ENCODE peak calls at places on chromosomes 2 and 18, in six cellular contexts. O is GM13977; P is stimulated activated CD4-positive, alpha-beta T cell treated with anti-CD3 and anti-CD28 coated beads, Interleukin-12 subunit alpha, Interleukin-12 subunit beta, amount 100 ng/mL, for 48 hours; G is brain microvascular endothelial cell; S is NCI-H526 treated with DMSO at 0.1 percent for 48 hours; E is neuronal stem cell. K is an unnamed sample.

GRCh38 chr2:54050445-54050844 is 65.0 kb upstream of the ACYP2 start:
- DNase-seq in O (no peak), P (no peak), E (no peak), G (no peak), S (no peak), K (no peak)

GRCh38 chr2:241833101-241833937 is 24.3 kb downstream of the NEU4 start:
- DNase-seq in O (no peak), S (peak; percentile 40), G (no peak), E (no peak), P (no peak), K (no peak)

GRCh38 chr18:24300703-24301102 is 96.9 kb downstream of the OSBPL1A start:
- DNase-seq in E (no peak), G (no peak), P (no peak), O (no peak), S (no peak), K (no peak)

GRCh38 chr2:28318023-28318422 is 74.6 kb upstream of the FOSL2 start:
- DNase-seq in S (no peak), G (no peak), O (no peak), P (no peak), E (no peak), K (no peak)

GRCh38 chr2:178830451-178830850 is 23.2 kb upstream of the TTN start:
- DNase-seq in P (no peak), S (no peak), E (no peak), O (no peak), G (no peak), K (no peak)

GRCh38 chr18:53305471-53305870 is 919.0 kb downstream of the MBD2 start:
- DNase-seq in S (no peak), E (no peak), P (no peak), O (no peak), G (no peak), K (no peak)

GRCh38 chr2:236831698-236832097 is 254.0 kb upstream of the COPS8 start:
- DNase-seq in S (no peak), E (no peak), G (no peak), O (no peak), P (no peak), K (no peak)

GRCh38 chr2:216922170-216922780 is 62.4 kb upstream of the TNP1 start:
- DNase-seq in G (no peak), S (peak; percentile 29), O (no peak), P (no peak), E (no peak), K (no peak)

GRCh38 chr18:9775172-9775571 is 67.1 kb downstream of the RAB31 start:
- DNase-seq in G (no peak), E (no peak), P (no peak), O (no peak), S (no peak), K (no peak)

GRCh38 chr2:3160751-3161330 is 216.8 kb downstream of the EIPR1 start:
- DNase-seq in O (no peak), E (no peak), S (no peak), G (peak; percentile 47), P (no peak), K (no peak)

GRCh38 chr2:23631391-23631790 is 246.4 kb downstream of the KLHL29 start:
- DNase-seq in O (no peak), P (no peak), G (no peak), E (no peak), S (no peak), K (no peak)

GRCh38 chr2:16747257-16747656 is 81.6 kb upstream of the CYRIA start:
- DNase-seq in O (no peak), E (no peak), P (no peak), G (no peak), S (no peak), K (no peak)

GRCh38 chr2:191636235-191636543 is 41.7 kb upstream of the NABP1 start:
- DNase-seq in O (no peak), S (no peak), G (peak; percentile 81), E (no peak), P (no peak), K (no peak)

GRCh38 chr18:59264136-59264571 is 9.1 kb downstream of the RAX start:
- DNase-seq in P (no peak), S (no peak), E (no peak), O (no peak), G (no peak), K (no peak)

GRCh38 chr2:207256026-207256425 is 90.3 kb upstream of the KLF7 start:
- DNase-seq in S (no peak), P (no peak), E (no peak), G (no peak), O (no peak), K (no peak)

GRCh38 chr2:96822786-96823185 is 6.7 kb downstream of the CNNM3 start:
- DNase-seq in E (no peak), S (no peak), O (no peak), G (no peak), P (no peak), K (no peak)

GRCh38 chr2:156918410-156918809 is 339.1 kb upstream of the GALNT5 start:
- DNase-seq in P (no peak), O (no peak), E (peak; percentile 5), S (no peak), G (no peak), K (no peak)

GRCh38 chr2:97774425-97774824 is 61.0 kb downstream of the ZAP70 start:
- DNase-seq in P (no peak), G (peak; percentile 12), S (no peak), O (peak; percentile 34), E (no peak), K (no peak)

GRCh38 chr2:21372654-21373053 is 248.9 kb downstream of the TDRD15 start:
- DNase-seq in G (no peak), P (no peak), S (peak; percentile 7), O (no peak), E (no peak), K (no peak)

GRCh38 chr2:148032215-148032614 is 11.3 kb downstream of the MBD5 start:
- DNase-seq in S (no peak), P (no peak), O (no peak), E (no peak), G (no peak), K (no peak)

GRCh38 chr2:203662963-203663362 is 43.5 kb upstream of the CD28 start:
- DNase-seq in S (no peak), E (no peak), G (no peak), O (no peak), P (no peak), K (no peak)

GRCh38 chr18:69490813-69491212 is 90.1 kb downstream of the DOK6 start:
- DNase-seq in P (no peak), G (peak; percentile 76), O (no peak), E (no peak), S (no peak), K (no peak)

GRCh38 chr2:204645018-204645775 is 99.9 kb downstream of the PARD3B start:
- DNase-seq in O (no peak), E (no peak), G (peak; percentile 46), S (peak; percentile 56), P (no peak), K (no peak)

GRCh38 chr18:59423251-59423650 is 64.2 kb upstream of the LMAN1 start:
- DNase-seq in P (no peak), S (no peak), G (no peak), O (no peak), E (no peak), K (no peak)

GRCh38 chr2:9478526-9478925 is 4.2 kb downstream of the IAH1 start:
- DNase-seq in E (no peak), G (no peak), O (no peak), S (no peak), P (no peak), K (no peak)

GRCh38 chr2:65397122-65397521 is 35.3 kb downstream of the SPRED2 start:
- DNase-seq in S (no peak), O (no peak), P (peak; percentile 19), G (no peak), E (no peak), K (no peak)

GRCh38 chr2:238700122-238700457 is 147.8 kb upstream of the TWIST2 start:
- DNase-seq in O (no peak), G (no peak), E (no peak), S (no peak), P (no peak), K (no peak)

GRCh38 chr2:198325359-198325758 is 521.0 kb downstream of the PLCL1 start:
- DNase-seq in G (no peak), O (no peak), S (no peak), P (no peak), E (no peak), K (no peak)

GRCh38 chr2:60710707-60711106 is 45.4 kb upstream of the PAPOLG start:
- DNase-seq in P (no peak), G (peak; percentile 4), O (no peak), E (no peak), S (no peak), K (no peak)

GRCh38 chr18:32919799-32920198 is 147.0 kb upstream of the KLHL14 start:
- DNase-seq in S (peak; percentile 49), E (peak; percentile 29), G (no peak), P (no peak), O (peak; percentile 56), K (peak; percentile 63)

GRCh38 chr2:165406053-165406628 is 63.4 kb upstream of the CSRNP3 start:
- DNase-seq in E (peak; percentile 8), O (no peak), S (no peak), G (peak; percentile 34), P (no peak), K (no peak)

GRCh38 chr2:105744091-105744908 is 412 bp upstream of the NCK2 start:
- DNase-seq in P (no peak), G (no peak), E (peak; percentile 63), S (no peak), O (peak; percentile 92), K (peak; percentile 48)

GRCh38 chr2:98148968-98149697 is 62.2 kb downstream of the VWA3B start:
- DNase-seq in P (no peak), O (no peak), S (no peak), G (peak; percentile 87), E (no peak), K (no peak)

K was measured in stimulated activated naive B cell treated with anti-CD40 and anti-IgM and Interleukin-4, amounts not matched to agents 10 μg/mL and 1 μg/mL and 100 μg/mL, for 72 hours.